ENCODE peak calls at places on chromosomes 16 and 17, in seven cellular contexts. G is upper lobe of left lung, X is GM23338, H is GM12878, W is K562, S is Panc1, T is HCT116. A is an unnamed sample.

GRCh38 chr16:48607056-48607825 is 2.7 kb downstream of the N4BP1 start:
- ATAC-seq in G (peak; percentile 32), X (peak; percentile 29), H (no peak), W (no peak), S (no peak), T (no peak), A (no peak)

GRCh38 chr17:21016826-21017225 is 26.0 kb downstream of the USP22 start:
- ATAC-seq in G (no peak), X (no peak), H (no peak), W (no peak), S (no peak), T (no peak), A (no peak)

GRCh38 chr17:81132770-81133723 is 32.3 kb upstream of the PVALEF start:
- ATAC-seq in G (peak; percentile 2), X (no peak), H (no peak), W (peak; percentile 55), S (no peak), T (no peak), A (no peak)

GRCh38 chr16:48539485-48540221 is 70.3 kb downstream of the N4BP1 start:
- ATAC-seq in G (no peak), X (peak; percentile 16), H (no peak), W (no peak), S (no peak), T (no peak), A (no peak)

GRCh38 chr16:50581830-50582229 is 33.6 kb downstream of the NKD1 start:
- ATAC-seq in G (no peak), X (no peak), H (no peak), W (no peak), S (no peak), T (no peak), A (peak; percentile 34)

GRCh38 chr17:20246692-20247091 is 220.6 kb downstream of the LGALS9B start:
- ATAC-seq in G (no peak), X (no peak), H (no peak), W (no peak), S (no peak), T (no peak), A (no peak)

GRCh38 chr17:7590743-7591142 is 849 bp upstream of the SOX15 start:
- ATAC-seq in G (no peak), X (peak; percentile 51), H (no peak), W (no peak), S (peak; percentile 54), T (peak; percentile 33), A (no peak)

GRCh38 chr16:18853694-18854093 is 52.3 kb upstream of the ARL6IP1 start:
- ATAC-seq in G (no peak), X (no peak), H (no peak), W (no peak), S (no peak), T (no peak), A (no peak)

GRCh38 chr16:48405907-48406306 is 20.7 kb upstream of the SIAH1 start:
- ATAC-seq in G (no peak), X (no peak), H (no peak), W (no peak), S (no peak), T (no peak), A (no peak)

GRCh38 chr16:82016964-82017363 is 5.7 kb upstream of the SDR42E1 start:
- ATAC-seq in G (no peak), X (no peak), H (no peak), W (no peak), S (no peak), T (no peak), A (no peak)

GRCh38 chr17:74712756-74713155 is at the start of gene CD300LF:
- ATAC-seq in G (peak; percentile 89), X (no peak), H (no peak), W (no peak), S (no peak), T (no peak), A (no peak)

GRCh38 chr17:56292010-56292409 is 138.7 kb downstream of the ANKFN1 start:
- ATAC-seq in G (no peak), X (no peak), H (no peak), W (no peak), S (no peak), T (no peak), A (no peak)

GRCh38 chr17:33099252-33099651 is 107.6 kb downstream of the SPACA3 start:
- ATAC-seq in G (no peak), X (no peak), H (no peak), W (no peak), S (no peak), T (no peak), A (no peak)

GRCh38 chr17:56983380-56983779 is 5.4 kb downstream of the SCPEP1 start:
- ATAC-seq in G (peak; percentile 38), X (no peak), H (no peak), W (no peak), S (no peak), T (no peak), A (no peak)

GRCh38 chr17:1110844-1111598 is 68.8 kb downstream of the ABR start:
- ATAC-seq in G (peak; percentile 58), X (no peak), H (no peak), W (no peak), S (peak; percentile 60), T (peak; percentile 62), A (peak; percentile 52)

GRCh38 chr16:56262148-56262878 is 71.0 kb downstream of the GNAO1 start:
- ATAC-seq in G (peak; percentile 18), X (no peak), H (no peak), W (peak; percentile 91), S (no peak), T (peak; percentile 46), A (no peak)

GRCh38 chr16:12737563-12737962 is 66.1 kb downstream of the CPPED1 start:
- ATAC-seq in G (no peak), X (no peak), H (no peak), W (no peak), S (no peak), T (no peak), A (no peak)

GRCh38 chr17:14361945-14362508 is 61.1 kb downstream of the HS3ST3B1 start:
- ATAC-seq in G (no peak), X (no peak), H (no peak), W (peak; percentile 42), S (no peak), T (no peak), A (no peak)

GRCh38 chr16:25111403-25112166 is at the start of gene LCMT1:
- ATAC-seq in G (peak; percentile 90), X (peak; percentile 83), H (peak; percentile 87), W (peak; percentile 88), S (peak; percentile 95), T (peak; percentile 78), A (peak; percentile 93)
- TF ChIP-seq POLR2AphosphoS5 in G (peak; percentile 85), X (peak; percentile 81), H (peak; percentile 74), W (no peak), S (no peak), T (peak; percentile 74), A (peak; percentile 84)

GRCh38 chr16:30068333-30068732 is 2.8 kb downstream of the ALDOA start:
- ATAC-seq in G (no peak), X (no peak), H (no peak), W (no peak), S (no peak), T (no peak), A (no peak)

GRCh38 chr16:30067584-30067916 is 2.0 kb downstream of the ALDOA start:
- ATAC-seq in G (no peak), X (no peak), H (no peak), W (no peak), S (no peak), T (no peak), A (no peak)

GRCh38 chr16:30069575-30070462 is 4.3 kb downstream of the ALDOA start:
- ATAC-seq in G (no peak), X (no peak), H (no peak), W (no peak), S (no peak), T (no peak), A (no peak)

GRCh38 chr16:30068750-30069574 is 3.4 kb downstream of the ALDOA start:
- ATAC-seq in G (no peak), X (no peak), H (no peak), W (no peak), S (no peak), T (no peak), A (no peak)

GRCh38 chr16:30070490-30070889 is 4.9 kb downstream of the ALDOA start:
- ATAC-seq in G (no peak), X (no peak), H (no peak), W (no peak), S (no peak), T (no peak), A (no peak)
- TF ChIP-seq CTCF in G (no peak), X (no peak), H (no peak), W (no peak), S (no peak), T (no peak), A (no peak)

DNA sequence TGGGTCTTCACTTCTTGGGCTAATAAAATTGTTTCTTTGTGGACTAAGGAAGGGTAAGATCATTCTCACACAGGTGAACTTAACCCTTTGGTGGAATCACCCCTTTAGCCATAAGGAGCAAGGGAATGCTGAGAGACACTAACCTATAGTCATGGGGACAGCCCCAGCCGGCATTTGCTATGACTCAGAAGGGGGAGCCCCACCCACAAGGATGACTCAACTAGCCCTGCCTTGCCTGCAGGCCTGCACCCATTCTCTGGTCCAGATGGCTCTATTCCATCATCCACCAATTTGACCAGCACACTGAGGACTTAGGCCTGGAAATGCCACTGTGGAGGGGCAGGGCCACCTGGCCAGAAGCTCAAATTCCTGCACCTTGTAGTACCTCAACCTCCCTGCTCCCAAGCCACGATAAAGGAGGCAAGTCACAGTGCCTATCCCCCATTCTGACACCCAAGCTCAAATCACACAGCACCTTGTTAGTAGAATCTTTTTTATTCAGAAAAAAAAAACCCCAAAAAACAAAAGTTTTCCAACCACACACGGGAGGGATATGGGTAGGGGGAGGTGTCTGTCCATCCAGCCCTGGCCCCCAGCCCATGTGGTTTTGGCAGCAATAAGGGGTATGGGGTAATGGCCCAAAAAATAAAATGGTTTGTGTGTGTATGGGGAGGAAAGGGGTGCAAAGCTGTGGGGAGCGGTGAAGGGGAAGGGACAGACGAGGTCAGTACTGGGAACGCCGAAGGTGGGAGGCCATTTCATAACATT is 3.0 kb downstream of the PFN1 start:
- ATAC-seq in G (peak; percentile 49), X (no peak), H (peak; percentile 58), W (peak; percentile 75), S (peak; percentile 36), T (peak; percentile 48), A (peak; percentile 37)
- TF ChIP-seq POLR2AphosphoS5 in G (peak; percentile 24), X (peak; percentile 53), H (peak; percentile 87), W (peak; percentile 4), S (no peak), T (peak; percentile 63), A (peak; percentile 80)

GRCh38 chr16:68264128-68265077 is at the start of gene SLC7A6:
- ATAC-seq in G (peak; percentile 92), X (peak; percentile 70), H (peak; percentile 71), W (peak; percentile 84), S (peak; percentile 90), T (peak; percentile 74), A (peak; percentile 88)
- TF ChIP-seq CTCF in G (peak; percentile 69), X (no peak), H (peak; percentile 77), W (peak; percentile 82), S (peak; percentile 78), T (peak; percentile 67), A (no peak)